ENCODE peak calls at places on chromosomes 16 and 17, in six cellular contexts. T, M, U, J, Y and I are unnamed samples.

GRCh38 chr17:17500999-17501605 is 4.9 kb upstream of the RASD1 start:
- DNase-seq in J (no peak), M (no peak), U (no peak), T (no peak), Y (no peak), I (no peak)

GRCh38 chr16:86558355-86559193 is 3.5 kb upstream of the MTHFSD start:
- DNase-seq in T (no peak), J (no peak), U (no peak), Y (no peak), M (no peak), I (no peak)

GRCh38 chr16:24093049-24093448 is 163.1 kb upstream of the CACNG3 start:
- DNase-seq in U (no peak), M (no peak), T (no peak), J (no peak), Y (no peak), I (no peak)

GRCh38 chr17:31491794-31492171 is 100.3 kb downstream of the RAB11FIP4 start:
- DNase-seq in Y (peak), U (no peak), M (no peak), T (peak), J (no peak), I (no peak)

GRCh38 chr17:39777534-39778365 is 40.0 kb downstream of the GRB7 start:
- DNase-seq in J (no peak), U (no peak), T (no peak), Y (peak), M (no peak), I (no peak)

GRCh38 chr17:66400698-66401097 is 98.3 kb downstream of the PRKCA start:
- DNase-seq in J (no peak), Y (no peak), U (no peak), T (no peak), M (no peak), I (no peak)

GRCh38 chr17:49337900-49338299 is 24.1 kb downstream of the ZNF652 start:
- DNase-seq in J (no peak), T (no peak), U (no peak), Y (no peak), M (no peak), I (no peak)

GRCh38 chr17:38779965-38780752 is 19.2 kb downstream of the PIP4K2B start:
- DNase-seq in U (no peak), J (no peak), T (no peak), M (no peak), Y (no peak), I (no peak)

GRCh38 chr17:1232786-1233185 is 37.5 kb upstream of the BHLHA9 start:
- DNase-seq in J (no peak), U (no peak), T (no peak), M (no peak), Y (no peak), I (no peak)

GRCh38 chr16:49834496-49835009 is 21.4 kb downstream of the ZNF423 start:
- DNase-seq in M (no peak), J (peak), U (no peak), T (no peak), Y (no peak), I (no peak)

GRCh38 chr16:12449374-12449773 is 354.3 kb downstream of the CPPED1 start:
- DNase-seq in M (no peak), Y (no peak), T (no peak), U (no peak), J (no peak), I (no peak)

GRCh38 chr17:35914354-35914753 is 16.2 kb downstream of the RDM1 start:
- DNase-seq in T (no peak), Y (no peak), J (no peak), M (no peak), U (no peak), I (no peak)

GRCh38 chr16:54847207-54847606 is 83.5 kb upstream of the IRX5 start:
- DNase-seq in T (no peak), M (no peak), Y (no peak), U (no peak), J (no peak), I (no peak)

GRCh38 chr17:66860204-66860603 is 25.3 kb downstream of the CACNG5 start:
- DNase-seq in J (no peak), T (no peak), U (no peak), Y (no peak), M (no peak), I (no peak)

GRCh38 chr17:53934931-53935330 is 112.2 kb downstream of the KIF2B start:
- DNase-seq in T (no peak), U (no peak), J (no peak), Y (no peak), M (no peak), I (no peak)

GRCh38 chr16:4319454-4319853 is 3.6 kb downstream of the GLIS2 start:
- DNase-seq in J (no peak), T (no peak), U (peak), Y (peak), M (peak), I (no peak)

GRCh38 chr17:74433421-74434121 is 1.7 kb downstream of the GPRC5C start:
- DNase-seq in U (no peak), J (no peak), T (peak), M (peak), Y (no peak), I (peak)

GRCh38 chr16:64596196-64596595 is 525.7 kb downstream of the CDH11 start:
- DNase-seq in M (no peak), T (no peak), J (no peak), U (no peak), Y (no peak), I (no peak)

GRCh38 chr17:49676276-49676868 is 1.5 kb downstream of the SPOP start:
- DNase-seq in Y (peak), T (peak), U (no peak), J (no peak), M (no peak), I (no peak)

GRCh38 chr17:4967539-4968165 is at the start of gene SPAG7:
- DNase-seq in U (peak), J (peak), Y (peak), T (peak), M (peak), I (peak)

GRCh38 chr17:7613769-7614421 is 802 bp downstream of the FXR2 start:
- DNase-seq in U (no peak), T (no peak), Y (no peak), J (no peak), M (no peak), I (no peak)

GRCh38 chr17:73304971-73305786 is 6.6 kb downstream of the CDC42EP4 start:
- DNase-seq in J (peak), T (peak), Y (no peak), M (peak), U (no peak), I (peak)

GRCh38 chr17:75059369-75060345 is 12.6 kb downstream of the KCTD2 start:
- DNase-seq in T (peak), J (no peak), M (no peak), Y (no peak), U (peak), I (no peak)

GRCh38 chr16:75250089-75250808 is 1.2 kb downstream of the BCAR1 start:
- DNase-seq in Y (no peak), J (peak), M (peak), U (no peak), T (peak), I (peak)

GRCh38 chr16:49048557-49048956 is 233.1 kb downstream of the CBLN1 start:
- DNase-seq in J (no peak), U (no peak), M (no peak), T (no peak), Y (no peak), I (no peak)

GRCh38 chr16:55488306-55488705 is 9.3 kb downstream of the MMP2 start:
- DNase-seq in J (no peak), T (no peak), M (no peak), Y (no peak), U (no peak), I (no peak)

GRCh38 chr16:29915590-29916247 is 10.3 kb downstream of the KCTD13 start:
- DNase-seq in U (no peak), Y (no peak), J (no peak), M (no peak), T (no peak), I (no peak)

GRCh38 chr17:68198931-68199836 is 48.7 kb upstream of the AMZ2 start:
- DNase-seq in J (no peak), M (no peak), T (peak), Y (no peak), U (no peak), I (no peak)

GRCh38 chr17:68199837-68200688 is 47.8 kb upstream of the AMZ2 start:
- DNase-seq in T (peak), U (no peak), J (no peak), Y (no peak), M (no peak), I (no peak)

GRCh38 chr17:68196394-68197090 is 51.3 kb upstream of the AMZ2 start:
- DNase-seq in Y (no peak), J (no peak), M (no peak), T (no peak), U (no peak), I (no peak)

GRCh38 chr17:68197091-68197996 is 50.5 kb upstream of the AMZ2 start:
- DNase-seq in J (peak), Y (no peak), U (no peak), T (no peak), M (no peak), I (no peak)

GRCh38 chr17:68197997-68198930 is 49.6 kb upstream of the AMZ2 start:
- DNase-seq in Y (no peak), J (no peak), M (peak), T (no peak), U (no peak), I (no peak)
- H3K4me3 ChIP-seq in Y (peak), J (peak), M (peak), T (no peak), U (peak), I (no peak)

GRCh38 chr17:81390029-81390428 is 5.2 kb upstream of the BAHCC1 start:
- DNase-seq in U (no peak), T (no peak), J (no peak), Y (no peak), M (no peak), I (no peak)
- H3K27ac ChIP-seq in U (peak), T (no peak), J (peak), Y (no peak), M (peak), I (no peak)

GRCh38 chr17:45247429-45248131 is 14.3 kb downstream of the SPATA32 start:
- DNase-seq in Y (peak), U (peak), M (peak), T (peak), J (peak), I (peak)
- TF ChIP-seq POLR2A in Y (peak), U (no peak), M (no peak), T (peak), J (peak), I (peak)

DNA sequence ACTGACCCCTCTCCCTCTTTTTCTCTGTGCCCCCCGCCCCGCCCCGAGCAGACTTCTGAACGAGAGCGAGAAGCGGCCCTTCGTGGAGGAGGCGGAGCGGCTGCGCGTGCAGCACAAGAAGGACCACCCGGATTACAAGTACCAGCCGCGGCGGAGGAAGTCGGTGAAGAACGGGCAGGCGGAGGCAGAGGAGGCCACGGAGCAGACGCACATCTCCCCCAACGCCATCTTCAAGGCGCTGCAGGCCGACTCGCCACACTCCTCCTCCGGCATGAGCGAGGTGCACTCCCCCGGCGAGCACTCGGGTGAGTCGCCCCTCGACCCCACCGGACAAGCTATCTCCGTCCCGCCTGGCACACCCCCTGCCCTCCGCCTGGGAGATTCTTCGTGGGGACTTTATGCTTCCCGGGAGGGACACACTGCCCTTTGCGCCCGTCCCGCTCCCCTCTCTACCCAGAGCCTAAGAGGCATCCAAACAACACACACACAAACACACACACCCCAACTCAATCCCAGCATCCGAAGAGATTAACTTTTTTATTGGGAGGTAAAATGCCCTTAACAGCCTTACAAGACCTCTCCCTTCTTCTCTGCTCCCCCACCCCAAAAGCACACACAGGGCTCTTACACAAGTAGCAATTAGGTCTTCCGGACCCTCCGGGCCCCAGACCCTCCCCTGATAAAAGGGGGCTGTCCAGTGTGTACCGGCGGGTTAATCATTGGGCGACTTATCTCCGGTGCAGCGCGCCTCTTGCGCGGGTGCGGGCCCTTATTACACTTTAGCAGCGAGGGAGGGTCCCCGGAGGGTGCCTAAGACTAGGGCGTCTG is 2.1 kb downstream of the SOX9 start:
- DNase-seq in J (no peak), T (peak), U (no peak), Y (no peak), M (peak), I (peak)
- H3K4me3 ChIP-seq in J (peak), T (peak), U (peak), Y (peak), M (peak), I (peak)

GRCh38 chr16:70698901-70699300 is 13.0 kb upstream of the MTSS2 start:
- DNase-seq in T (no peak), U (no peak), Y (no peak), M (no peak), J (no peak), I (no peak)
- H3K27ac ChIP-seq in T (no peak), U (no peak), Y (no peak), M (peak), J (no peak), I (no peak)

DNA sequence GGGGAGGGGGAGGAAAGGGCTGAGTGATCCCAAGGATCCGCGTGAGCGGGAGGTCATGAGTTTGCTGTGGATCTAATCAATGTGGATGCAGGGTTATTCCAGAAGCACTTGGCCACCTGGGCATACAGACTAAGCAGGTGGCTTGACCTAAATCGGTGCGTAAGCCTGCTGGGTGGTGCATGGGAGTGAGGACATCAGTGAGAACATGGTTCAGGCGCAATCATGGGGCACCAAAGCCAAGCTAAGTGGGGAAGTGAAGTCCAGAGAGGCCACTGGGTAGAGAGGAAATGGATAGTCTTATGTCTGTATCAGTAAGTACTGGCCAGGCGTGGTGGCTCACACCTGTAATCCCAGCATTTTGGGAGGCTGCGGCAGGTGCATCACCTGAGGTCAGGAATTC is 18.9 kb upstream of the MFSD6L start:
- DNase-seq in J (no peak), T (no peak), M (no peak), U (no peak), Y (no peak), I (no peak)
- TF ChIP-seq POLR2A in J (no peak), T (no peak), M (no peak), U (no peak), Y (no peak), I (no peak)

GRCh38 chr16:88856122-88856827 is 472 bp downstream of the GALNS start:
- DNase-seq in U (no peak), Y (no peak), T (no peak), M (no peak), J (no peak), I (no peak)

GRCh38 chr16:88854306-88855111 is 2.2 kb downstream of the GALNS start:
- DNase-seq in U (no peak), T (no peak), M (no peak), J (no peak), Y (peak), I (no peak)

GRCh38 chr16:88855176-88855575 is 1.6 kb downstream of the GALNS start:
- DNase-seq in M (no peak), U (no peak), Y (no peak), J (no peak), T (no peak), I (no peak)

GRCh38 chr16:88856828-88857727 is at the start of the genes GALNS and TRAPPC2L:
- DNase-seq in T (peak), Y (peak), J (peak), M (peak), U (peak), I (peak)

DNA sequence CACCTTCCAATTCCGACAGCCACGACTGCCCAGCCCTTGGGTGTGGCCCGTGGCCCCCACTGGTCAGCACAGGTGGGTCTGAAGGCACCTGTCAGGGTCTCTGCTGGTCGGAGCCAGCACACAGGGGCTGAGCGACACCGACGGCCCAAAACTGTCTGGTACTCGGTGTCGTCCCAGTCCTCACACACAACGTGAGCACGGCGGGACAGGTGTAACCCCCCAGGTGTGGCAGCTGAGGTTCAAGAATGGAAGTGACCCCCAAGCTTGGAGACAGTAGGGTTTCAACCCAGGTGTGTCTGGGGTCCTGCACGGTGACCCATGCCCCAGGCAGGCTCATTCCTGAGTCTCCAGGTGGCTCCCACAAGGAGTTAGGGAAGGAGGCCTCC is 1.0 kb downstream of the GALNS start:
- DNase-seq in M (no peak), J (no peak), Y (no peak), U (no peak), T (no peak), I (no peak)
- H3K4me3 ChIP-seq in M (peak), J (peak), Y (peak), U (no peak), T (no peak), I (peak)

GRCh38 chr16:83615131-83615530 is 192.6 kb upstream of the HSBP1 start:
- DNase-seq in U (no peak), J (no peak), M (no peak), T (no peak), Y (no peak), I (no peak)

GRCh38 chr16:83615981-83616380 is 191.8 kb upstream of the HSBP1 start:
- DNase-seq in M (no peak), U (no peak), Y (no peak), J (no peak), T (no peak), I (no peak)

GRCh38 chr16:83619381-83620150 is 188.2 kb upstream of the HSBP1 start:
- DNase-seq in Y (no peak), U (no peak), J (no peak), T (no peak), M (no peak), I (no peak)

GRCh38 chr16:83615553-83615952 is 192.2 kb upstream of the HSBP1 start:
- DNase-seq in T (no peak), U (no peak), M (no peak), Y (no peak), J (no peak), I (no peak)
- H3K27ac ChIP-seq in T (no peak), U (no peak), M (no peak), Y (no peak), J (no peak), I (no peak)

GRCh38 chr17:81222906-81223757 is at the start of gene CEP131:
- DNase-seq in M (peak), T (peak), U (peak), Y (peak), J (peak), I (peak)
- TF ChIP-seq POLR2A in M (no peak), T (no peak), U (no peak), Y (no peak), J (peak), I (no peak)

DNA sequence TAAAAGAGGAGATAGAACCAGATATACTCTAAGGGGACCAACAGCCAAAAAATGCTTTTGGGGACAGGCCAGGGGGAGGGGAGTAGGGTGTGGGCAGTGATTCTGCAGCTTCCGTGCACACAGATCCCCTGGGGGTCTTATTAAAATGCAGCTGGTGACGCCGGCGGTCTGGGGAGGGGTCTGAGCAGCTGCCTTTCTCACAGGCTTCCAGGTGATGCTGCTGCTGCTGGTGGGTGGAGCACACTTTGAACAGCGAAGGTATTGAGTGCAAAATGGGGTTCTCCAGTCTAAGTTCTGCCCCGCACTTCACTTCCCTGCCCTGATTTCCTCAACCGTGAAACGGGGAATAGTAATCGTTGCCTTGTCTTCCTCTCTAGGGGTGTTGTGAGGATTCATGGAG is 46.4 kb upstream of the TBX2 start:
- DNase-seq in Y (no peak), U (no peak), M (no peak), J (no peak), T (no peak), I (no peak)
- H3K4me3 ChIP-seq in Y (no peak), U (no peak), M (no peak), J (no peak), T (no peak), I (no peak)